ENCODE peak calls at places on chromosome 19, in six cellular contexts. S is OCI-LY7, T is iPS DF 6.9, J is heart left ventricle, E is thoracic aorta, L is neuronal stem cell. N is an unnamed sample.
A peak's percentile ranks its signal among the peaks of the same experiment; 100 is the strongest.

GRCh38 chr19:51325161-51325979 is 13.9 kb downstream of the IGLON5 start:
- DNase-seq in E (no peak), S (no peak), L (no peak), T (no peak), J (no peak), N (no peak)

GRCh38 chr19:10334340-10335148 is 1.2 kb upstream of the RAVER1 start:
- DNase-seq in J (peak; percentile 94), E (peak; percentile 82), L (peak; percentile 88), T (no peak), S (peak; percentile 83), N (peak; percentile 94)

GRCh38 chr19:19628499-19629134 is 597 bp upstream of the LPAR2 start:
- DNase-seq in J (no peak), L (peak; percentile 79), S (no peak), T (peak; percentile 64), E (no peak), N (no peak)

GRCh38 chr19:12837225-12837624 is 1.1 kb upstream of the MAST1 start:
- DNase-seq in J (no peak), S (no peak), E (no peak), T (no peak), L (no peak), N (no peak)

GRCh38 chr19:17406039-17406886 is 833 bp upstream of the BST2 start:
- DNase-seq in S (no peak), J (no peak), L (no peak), T (no peak), E (no peak), N (no peak)

GRCh38 chr19:18985257-18985656 is 44.2 kb upstream of the HOMER3 start:
- DNase-seq in J (peak; percentile 33), S (no peak), T (no peak), E (no peak), L (no peak), N (no peak)

GRCh38 chr19:10230904-10231623 is at the start of gene S1PR2:
- DNase-seq in J (peak; percentile 89), L (peak; percentile 73), T (no peak), E (no peak), S (peak; percentile 89), N (peak; percentile 38)

GRCh38 chr19:54691582-54692293 is 29.0 kb downstream of the LILRB4 start:
- DNase-seq in L (no peak), S (no peak), J (no peak), E (no peak), T (no peak), N (no peak)

GRCh38 chr19:33759356-33759755 is 37.3 kb upstream of the KCTD15 start:
- DNase-seq in E (no peak), T (no peak), S (no peak), L (no peak), J (no peak), N (no peak)

GRCh38 chr19:16594131-16594586 is 21.9 kb upstream of the SLC35E1 start:
- DNase-seq in E (no peak), T (no peak), S (no peak), J (no peak), L (no peak), N (no peak)

GRCh38 chr19:27758626-27759505 is 1454.1 kb downstream of the UQCRFS1 start:
- DNase-seq in E (no peak), T (no peak), S (no peak), L (no peak), J (no peak), N (no peak)

GRCh38 chr19:56538761-56539263 is at the start of gene ZFP28:
- DNase-seq in S (no peak), E (peak; percentile 31), J (peak; percentile 89), L (no peak), T (no peak), N (no peak)

GRCh38 chr19:54431255-54431838 is 16.1 kb downstream of the TTYH1 start:
- DNase-seq in S (no peak), E (no peak), J (no peak), L (no peak), T (no peak), N (peak; percentile 38)

GRCh38 chr19:17580470-17581000 is 25.1 kb downstream of the COLGALT1 start:
- DNase-seq in L (no peak), T (no peak), E (no peak), S (no peak), J (no peak), N (no peak)

GRCh38 chr19:54388001-54388802 is 23.5 kb upstream of the LAIR1 start:
- DNase-seq in L (no peak), T (no peak), J (peak; percentile 23), E (no peak), S (peak; percentile 60), N (no peak)

GRCh38 chr19:56969726-56970125 is 129.2 kb upstream of the PEG3 start:
- DNase-seq in S (no peak), L (no peak), T (no peak), J (no peak), E (no peak), N (no peak)

GRCh38 chr19:42069619-42070293 is at the start of gene GRIK5:
- DNase-seq in E (no peak), T (no peak), L (no peak), S (no peak), J (no peak), N (no peak)
- H3K27ac ChIP-seq in E (peak within 1 kb of the TSS; percentile 70), T (no peak within 1 kb of the TSS), L (peak within 1 kb of the TSS; percentile 29), S (no peak within 1 kb of the TSS), J (no peak within 1 kb of the TSS), N (no peak within 1 kb of the TSS)

GRCh38 chr19:41241859-41242258 is 22.3 kb upstream of the HNRNPUL1 start:
- DNase-seq in S (no peak), T (no peak), L (no peak), J (no peak), E (no peak), N (no peak)
- H3K36me3 ChIP-seq in S (no peaks in the 10 kb centered on the region), T (peaks cover 8% of the 10 kb centered on the region), L (peaks cover 50% of the 10 kb centered on the region), J (peaks cover 65% of the 10 kb centered on the region), E (peaks cover 79% of the 10 kb centered on the region), N (no peaks in the 10 kb centered on the region)

GRCh38 chr19:2180881-2181617 is 17.3 kb downstream of the DOT1L start:
- DNase-seq in T (no peak), S (no peak), L (no peak), E (no peak), J (no peak), N (no peak)
- H3K27ac ChIP-seq in T (no peak overlapping the region), S (no peak overlapping the region), L (no peak overlapping the region), E (no peak overlapping the region), J (no peak overlapping the region), N (no peak overlapping the region)

GRCh38 chr19:2111886-2112285 is 15.2 kb downstream of the IZUMO4 start:
- DNase-seq in S (no peak), J (no peak), E (no peak), L (no peak), T (no peak), N (no peak)
- H3K36me3 ChIP-seq in S (peaks cover 93% of the 10 kb centered on the region), J (peaks cover 97% of the 10 kb centered on the region), E (peaks cover 90% of the 10 kb centered on the region), L (peaks cover 97% of the 10 kb centered on the region), T (peaks cover 90% of the 10 kb centered on the region), N (no peaks in the 10 kb centered on the region)

DNA sequence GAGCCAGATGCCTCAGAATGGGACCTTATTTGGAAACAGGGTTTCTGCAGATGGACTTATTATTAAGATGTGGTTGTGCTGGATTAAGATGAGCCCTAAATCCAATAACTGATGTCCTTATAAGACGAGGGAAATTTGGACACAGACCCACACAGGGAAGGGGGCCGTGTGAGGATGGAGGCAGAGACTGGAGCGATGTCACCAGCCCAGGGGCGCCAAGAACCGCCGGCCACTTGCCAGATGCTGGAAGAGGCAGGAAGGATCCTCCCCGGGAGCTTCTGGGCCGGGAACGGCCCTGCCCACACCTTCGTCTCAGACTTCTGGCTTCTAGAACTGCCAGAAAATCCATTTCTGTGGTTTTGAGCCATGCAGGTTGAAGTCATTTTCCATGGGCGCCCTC is 26.6 kb downstream of the GNG7 start:
- DNase-seq in J (no peak), L (no peak), E (no peak), S (no peak), T (no peak), N (no peak)
- H3K27ac ChIP-seq in J (peak overlapping the region; percentile 77), L (no peak overlapping the region), E (no peak overlapping the region), S (no peak overlapping the region), T (no peak overlapping the region), N (no peak overlapping the region)

DNA sequence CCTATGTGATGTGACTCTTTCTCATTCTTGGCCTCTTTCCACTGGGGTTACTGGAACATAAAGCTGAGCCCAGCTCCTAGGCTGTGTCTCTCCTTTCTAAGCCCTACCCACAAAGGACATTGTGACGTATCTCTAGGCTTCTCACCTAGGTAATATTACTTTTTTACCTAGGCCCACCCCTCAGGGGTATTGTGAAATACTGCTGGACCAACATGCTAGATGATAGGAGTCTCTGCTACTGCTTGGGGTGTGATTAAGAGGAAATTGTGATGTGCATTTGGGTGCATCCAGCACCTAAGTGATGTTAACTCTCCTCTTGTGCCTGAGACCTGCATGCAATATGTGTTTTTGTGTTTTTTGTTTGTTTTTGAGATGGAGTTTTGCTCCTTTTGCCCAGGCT is 22.8 kb upstream of the ZNF254 start:
- DNase-seq in L (no peak), S (no peak), E (no peak), T (no peak), J (no peak), N (no peak)
- H3K36me3 ChIP-seq in L (peaks cover 94% of the 10 kb centered on the region), S (peaks cover 3% of the 10 kb centered on the region), E (peaks cover 16% of the 10 kb centered on the region), T (peaks cover 4% of the 10 kb centered on the region), J (peaks cover 48% of the 10 kb centered on the region), N (no peaks in the 10 kb centered on the region)

GRCh38 chr19:4692275-4693077 is 22.3 kb upstream of the MYDGF start:
- DNase-seq in L (no peak), S (no peak), T (no peak), E (no peak), J (no peak), N (no peak)
- H3K27ac ChIP-seq in L (no peak overlapping the region), S (no peak overlapping the region), T (no peak overlapping the region), E (no peak overlapping the region), J (no peak overlapping the region), N (peak overlapping the region; percentile 96)

DNA sequence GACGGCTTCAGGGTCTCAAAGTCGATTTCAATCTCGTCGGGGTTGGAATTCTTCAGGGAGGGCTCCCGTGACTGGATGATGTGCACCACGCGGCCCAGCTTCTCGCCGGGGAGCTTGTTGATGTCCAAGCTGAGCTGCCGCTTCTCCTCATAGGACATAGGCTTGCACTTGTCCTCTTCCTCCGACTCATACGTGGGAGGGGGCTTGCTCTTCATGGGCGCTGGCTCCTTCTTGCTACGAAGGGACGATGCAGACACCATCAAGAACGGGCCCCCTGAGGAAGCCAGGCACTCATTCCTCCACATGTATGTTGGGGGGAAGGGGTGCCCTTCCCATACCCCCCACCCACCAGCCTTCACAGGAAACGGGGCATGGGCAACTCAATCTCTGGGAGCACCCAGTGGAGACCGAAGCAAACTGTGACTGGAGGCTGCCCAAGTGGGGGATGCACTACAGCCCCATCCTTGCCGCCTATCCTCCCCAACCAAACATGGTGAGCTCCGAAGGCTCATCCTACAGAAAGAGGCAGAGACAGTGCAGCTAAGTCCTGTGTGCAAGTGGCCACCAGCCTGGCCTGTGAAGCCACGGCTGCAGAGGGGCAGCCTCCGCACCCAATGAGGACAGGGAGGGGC is 23.2 kb upstream of the EPHX3 start:
- DNase-seq in T (no peak), E (no peak), L (no peak), J (no peak), S (no peak), N (no peak)
- H3K36me3 ChIP-seq in T (peaks cover 55% of the 10 kb centered on the region), E (peaks cover 78% of the 10 kb centered on the region), L (peaks cover 98% of the 10 kb centered on the region), J (peaks cover 86% of the 10 kb centered on the region), S (peaks cover 94% of the 10 kb centered on the region), N (no peaks in the 10 kb centered on the region)

GRCh38 chr19:44648536-44649370 is 5.0 kb downstream of the PVR start:
- DNase-seq in J (peak; percentile 57), S (no peak), T (no peak), L (no peak), E (no peak), N (peak; percentile 59)
- H3K27ac ChIP-seq in J (peak overlapping the region; percentile 78), S (no peak overlapping the region), T (no peak overlapping the region), L (no peak overlapping the region), E (no peak overlapping the region), N (peak overlapping the region; percentile 71)

GRCh38 chr19:7541481-7541824 is 5.9 kb downstream of the PNPLA6 start:
- DNase-seq in E (no peak), L (no peak), S (no peak), J (no peak), T (no peak), N (no peak)
- H3K36me3 ChIP-seq in E (peaks cover 60% of the 10 kb centered on the region), L (peaks cover 31% of the 10 kb centered on the region), S (peaks cover 32% of the 10 kb centered on the region), J (peaks cover 79% of the 10 kb centered on the region), T (peaks cover 13% of the 10 kb centered on the region), N (no peaks in the 10 kb centered on the region)

N was measured in gastrocnemius medialis.